ENCODE peak calls at places on chromosomes 2 and 18, in four cellular contexts. Q is fibroblast of lung, R is DND-41, E is psoas muscle. K is an unnamed sample. For H3K27me3 and H3K4me1, the result is how much of the 10 kb centered on the place peaks cover.

GRCh38 chr2:10678225-10678624 is 11.6 kb downstream of the NOL10 start:
- DNase-seq in Q (no peak), R (no peak), E (no peak), K (no peak)

GRCh38 chr18:34385306-34385705 is 160.6 kb upstream of the NOL4 start:
- DNase-seq in Q (no peak), R (no peak), E (no peak), K (no peak)

GRCh38 chr18:5463390-5463789 is 80.4 kb downstream of the EPB41L3 start:
- DNase-seq in Q (peak), R (no peak), E (peak), K (no peak)

GRCh38 chr18:62037989-62038778 is 145.4 kb upstream of the RNF152 start:
- DNase-seq in Q (peak), R (no peak), E (no peak), K (peak)

GRCh38 chr18:58862851-58863538 is 1.7 kb upstream of the ZNF532 start:
- DNase-seq in Q (peak), R (no peak), E (peak), K (peak)

GRCh38 chr2:121999273-121999672 is 243.8 kb downstream of the TSN start:
- DNase-seq in Q (peak), R (no peak), E (no peak), K (peak)

GRCh38 chr2:79292231-79292785 is 132.8 kb upstream of the REG3A start:
- DNase-seq in Q (no peak), R (no peak), E (no peak), K (no peak)

GRCh38 chr18:58534535-58535301 is 94.2 kb downstream of the ALPK2 start:
- DNase-seq in Q (no peak), R (no peak), E (no peak), K (no peak)

GRCh38 chr2:234444888-234445287 is 52.0 kb downstream of the ARL4C start:
- DNase-seq in Q (peak), R (peak), E (peak), K (no peak)

GRCh38 chr2:238900511-238900910 is 52.6 kb downstream of the TWIST2 start:
- DNase-seq in Q (peak), R (no peak), E (no peak), K (no peak)

GRCh38 chr18:63697261-63697660 is 5.5 kb upstream of the SERPINB11 start:
- DNase-seq in Q (peak), R (no peak), E (no peak), K (no peak)

GRCh38 chr2:195898505-195898904 is 170.1 kb downstream of the DNAH7 start:
- DNase-seq in Q (peak), R (no peak), E (peak), K (peak)

GRCh38 chr2:174195253-174195652 is 53.1 kb downstream of the OLA1 start:
- DNase-seq in Q (peak), R (no peak), E (no peak), K (no peak)

GRCh38 chr18:74768096-74768495 is 170.4 kb downstream of the ZNF407 start:
- DNase-seq in Q (no peak), R (no peak), E (no peak), K (no peak)

GRCh38 chr18:13136056-13136688 is 82.4 kb upstream of the LDLRAD4 start:
- DNase-seq in Q (peak), R (peak), E (no peak), K (no peak)

GRCh38 chr18:77042583-77042982 is 90.0 kb downstream of the MBP start:
- DNase-seq in Q (no peak), R (no peak), E (peak), K (peak)

GRCh38 chr18:27277554-27277953 is 92.4 kb upstream of the CHST9 start:
- DNase-seq in Q (no peak), R (no peak), E (no peak), K (no peak)

GRCh38 chr2:128367601-128368359 is 49.1 kb upstream of the HS6ST1 start:
- DNase-seq in Q (no peak), R (no peak), E (no peak), K (peak)

GRCh38 chr2:186546842-186547241 is 43.0 kb upstream of the ITGAV start:
- DNase-seq in Q (peak), R (no peak), E (no peak), K (no peak)

GRCh38 chr18:51647346-51647745 is 449.9 kb upstream of the MEX3C start:
- DNase-seq in Q (no peak), R (no peak), E (no peak), K (no peak)

GRCh38 chr2:41989503-41990180 is 58.2 kb upstream of the PKDCC start:
- DNase-seq in Q (no peak), R (no peak), E (no peak), K (no peak)

GRCh38 chr2:170813611-170814550 is 2.8 kb upstream of the GAD1 start:
- DNase-seq in Q (peak), R (peak), E (no peak), K (peak)

GRCh38 chr18:3248670-3249359 is 1.2 kb downstream of the MYL12A start:
- DNase-seq in Q (peak), R (peak), E (no peak), K (peak)

GRCh38 chr2:228657807-228658402 is 476.4 kb upstream of the SPHKAP start:
- DNase-seq in Q (peak), R (no peak), E (no peak), K (peak)

GRCh38 chr2:236010920-236011685 is 157.1 kb downstream of the GBX2 start:
- DNase-seq in Q (no peak), R (no peak), E (no peak), K (no peak)

GRCh38 chr2:2294183-2294675 is 36.8 kb downstream of the MYT1L start:
- DNase-seq in Q (no peak), R (no peak), E (no peak), K (no peak)

GRCh38 chr2:229173810-229174359 is 97.2 kb downstream of the PID1 start:
- DNase-seq in Q (no peak), R (no peak), E (no peak), K (no peak)

GRCh38 chr18:26544459-26544858 is 3.9 kb downstream of the KCTD1 start:
- DNase-seq in Q (no peak), R (no peak), E (no peak), K (no peak)

GRCh38 chr2:174336403-174337336 is 1.9 kb downstream of the SP9 start:
- DNase-seq in Q (no peak), R (peak), E (peak), K (peak)

GRCh38 chr2:127101048-127101611 is 5.8 kb downstream of the BIN1 start:
- DNase-seq in Q (no peak), R (no peak), E (no peak), K (no peak)

GRCh38 chr2:127569274-127570065 is 34.0 kb downstream of the MYO7B start:
- DNase-seq in Q (peak), R (no peak), E (peak), K (no peak)

DNA sequence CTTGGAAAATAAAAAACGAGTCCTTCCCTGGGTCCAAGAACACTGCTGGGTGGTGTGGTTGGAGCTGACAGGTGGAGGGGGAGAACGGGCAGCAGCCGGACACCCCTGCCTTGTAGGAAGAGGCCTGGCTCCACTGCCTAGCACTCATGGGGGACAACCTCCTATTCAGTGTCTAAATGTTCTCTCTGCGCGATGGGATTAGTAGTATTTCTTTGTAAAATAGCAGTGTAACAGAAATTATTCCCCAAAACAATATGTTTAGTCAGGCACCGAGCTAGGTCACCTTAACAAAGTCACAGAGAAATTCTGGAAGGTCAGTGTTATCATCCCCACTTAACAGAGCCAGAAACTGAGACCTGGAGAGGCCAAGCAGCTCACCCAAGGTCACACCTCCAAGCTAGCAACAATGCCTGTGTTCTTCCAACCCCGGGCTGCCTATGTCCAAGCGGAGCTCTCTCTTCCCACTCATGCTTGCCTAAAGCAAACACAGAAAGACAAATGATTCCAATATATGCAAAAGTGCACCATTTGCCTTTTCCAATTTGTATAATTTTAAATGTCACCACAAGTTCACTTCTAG is 68.0 kb downstream of the STEAP3 start:
- DNase-seq in Q (no peak), R (no peak), E (no peak), K (no peak)
- H3K4me3 ChIP-seq in Q (no peak), R (no peak), E (no peak), K (no peak)

GRCh38 chr2:216743781-216744180 is 48.4 kb upstream of the IGFBP5 start:
- DNase-seq in Q (no peak), R (no peak), E (no peak), K (no peak)
- H3K27me3 ChIP-seq in Q (under half), R (under half), E (under half), K (under half)

DNA sequence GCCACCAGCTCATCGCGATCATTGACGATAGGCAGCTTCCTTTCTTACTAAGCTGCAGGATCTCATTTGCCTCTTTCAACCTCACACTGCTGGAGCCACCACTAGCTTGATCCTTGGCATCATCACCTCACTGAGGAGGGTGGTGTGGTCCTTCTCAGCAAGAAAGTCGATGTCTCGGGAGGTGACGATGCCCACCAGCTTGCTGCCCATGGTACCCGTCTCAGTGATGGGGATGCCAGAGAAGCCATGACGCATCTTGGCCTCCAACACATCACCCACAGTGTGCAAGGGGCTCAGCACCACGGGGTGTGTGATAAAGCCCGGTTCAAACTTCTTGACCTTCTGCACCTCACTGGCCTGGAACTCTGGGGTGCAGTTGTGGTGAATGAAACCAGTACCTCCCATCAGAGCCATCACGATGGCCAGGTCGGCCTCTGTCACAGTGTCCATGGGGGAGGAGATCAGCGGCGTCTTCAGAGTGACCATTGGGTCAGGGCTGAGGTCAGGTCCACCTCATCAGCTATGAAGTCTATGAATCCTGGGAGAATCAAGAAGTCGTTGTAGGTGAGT is 22.5 kb downstream of the CFLAR start:
- DNase-seq in Q (no peak), R (no peak), E (no peak), K (no peak)
- H3K4me1 ChIP-seq in Q (under half), R (under half), E (half or more), K (under half)

DNA sequence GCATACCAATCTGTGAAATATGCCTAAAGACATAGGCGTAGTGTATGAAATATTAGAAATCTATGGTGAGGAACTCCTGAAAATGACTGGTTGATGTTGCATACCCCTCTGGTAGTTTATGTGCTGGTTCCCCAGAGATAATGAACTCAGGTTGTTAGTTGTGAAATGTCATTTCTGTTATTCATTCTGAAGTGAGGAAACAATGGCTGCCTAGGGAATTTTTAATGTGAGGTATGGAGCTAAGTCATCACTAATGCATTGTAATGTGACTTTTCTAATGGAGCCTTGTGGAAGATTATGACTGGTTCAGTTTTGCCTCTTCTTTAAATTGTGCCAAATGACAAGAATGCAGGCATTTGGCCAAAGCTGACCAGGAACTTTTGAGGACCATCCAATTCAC is 61.6 kb upstream of the RAB27B start:
- DNase-seq in Q (peak), R (no peak), E (no peak), K (no peak)
- H3K4me3 ChIP-seq in Q (no peak), R (no peak), E (no peak), K (no peak)

GRCh38 chr2:72897785-72898184 is 10.6 kb downstream of the SPR start:
- DNase-seq in Q (no peak), R (no peak), E (no peak), K (no peak)
- H3K27me3 ChIP-seq in Q (under half), R (under half), E (under half), K (under half)

GRCh38 chr2:136135462-136135861 is 17.5 kb upstream of the CXCR4 start:
- DNase-seq in Q (no peak), R (no peak), E (no peak), K (no peak)
- H3K4me1 ChIP-seq in Q (under half), R (half or more), E (under half), K (under half)

GRCh38 chr2:18898271-18898670 is 308.9 kb upstream of the NT5C1B start:
- DNase-seq in Q (no peak), R (no peak), E (no peak), K (no peak)
- H3K4me3 ChIP-seq in Q (no peak), R (no peak), E (no peak), K (no peak)

GRCh38 chr2:225009768-225010167 is 32.5 kb downstream of the DOCK10 start:
- DNase-seq in Q (peak), R (no peak), E (no peak), K (no peak)
- H3K27me3 ChIP-seq in Q (under half), R (under half), E (under half), K (under half)

DNA sequence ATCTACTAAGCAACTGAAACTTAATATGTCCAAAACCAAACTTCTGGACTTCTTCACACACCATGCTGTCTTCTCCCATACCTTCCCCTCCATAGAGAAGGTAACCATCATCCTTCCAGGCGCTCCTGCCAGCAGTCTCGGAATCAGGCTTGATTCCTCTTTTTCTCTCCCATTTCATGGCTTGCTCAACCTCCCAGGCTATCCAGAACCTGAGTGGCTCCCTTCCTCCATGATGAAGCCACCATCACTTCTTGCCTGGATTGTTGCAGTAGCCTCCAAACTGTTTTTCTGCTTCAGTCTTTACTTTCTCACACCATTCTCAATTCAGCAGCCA is 40.1 kb upstream of the NDUFV2 start:
- DNase-seq in Q (no peak), R (no peak), E (no peak), K (no peak)
- H3K4me1 ChIP-seq in Q (under half), R (under half), E (under half), K (under half)

DNA sequence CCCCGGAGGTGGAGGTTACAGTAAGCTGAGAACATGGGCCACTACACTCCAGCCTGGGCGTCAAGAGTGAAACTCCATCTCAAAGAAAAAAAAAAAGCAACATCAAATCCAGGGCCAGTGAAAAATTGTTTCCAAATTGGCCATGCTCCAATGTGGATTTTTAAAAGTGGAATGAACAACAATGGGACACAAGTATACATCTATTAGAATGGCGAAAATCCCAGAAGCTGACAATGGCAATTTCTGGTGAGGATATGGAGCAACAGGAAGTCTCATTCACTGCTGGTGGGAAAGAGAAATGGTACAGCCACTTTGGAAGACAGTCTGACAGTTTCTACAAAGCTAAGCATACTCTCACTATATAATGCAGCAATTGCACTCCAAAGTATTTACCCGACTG is 161.4 kb downstream of the UXS1 start:
- DNase-seq in Q (no peak), R (no peak), E (no peak), K (no peak)
- H3K4me3 ChIP-seq in Q (no peak), R (no peak), E (no peak), K (no peak)

K was measured in SJCRH30.